ENCODE peak calls at places on chromosomes 12 and 14, in ten cellular contexts. T is activated naive CD4-positive, alpha-beta T cell treated with anti-CD3 and anti-CD28 coated beads for 36 hours; S is transverse colon; Y is GM19239; C is T1000; N is A172; G is NCI-H510A treated with DMSO at 0.1 percent for 48 hours; W is WTC11; H is AG04449; E is midbrain. D is an unnamed sample.

GRCh38 chr14:56555921-56556570 is 23.6 kb upstream of the TMEM260 start:
- DNase-seq in T (no peak), S (no peak), Y (no peak), C (no peak), N (peak), G (peak), W (no peak), H (no peak), E (peak), D (no peak)

GRCh38 chr14:35814371-35815005 is 5.4 kb upstream of the RALGAPA1 start:
- DNase-seq in T (peak), S (peak), Y (no peak), C (no peak), N (peak), G (peak), W (peak), H (no peak), E (peak), D (peak)

GRCh38 chr12:113359133-113359938 is 949 bp downstream of the PLBD2 start:
- DNase-seq in T (no peak), S (peak), Y (no peak), C (no peak), N (no peak), G (no peak), W (no peak), H (no peak), E (peak), D (no peak)

GRCh38 chr14:23910081-23910875 is 43.3 kb upstream of the DHRS4 start:
- DNase-seq in T (peak), S (peak), Y (peak), C (no peak), N (peak), G (no peak), W (peak), H (peak), E (peak), D (no peak)

GRCh38 chr12:49342914-49343731 is 3.6 kb upstream of the DNAJC22 start:
- DNase-seq in T (peak), S (no peak), Y (no peak), C (no peak), N (no peak), G (no peak), W (no peak), H (no peak), E (no peak), D (peak)

GRCh38 chr12:96078281-96078761 is 42.9 kb upstream of the LTA4H start:
- DNase-seq in T (no peak), S (no peak), Y (no peak), C (no peak), N (no peak), G (no peak), W (no peak), H (no peak), E (no peak), D (no peak)

GRCh38 chr14:39467889-39468524 is 35.8 kb upstream of the FBXO33 start:
- DNase-seq in T (peak), S (no peak), Y (no peak), C (no peak), N (peak), G (no peak), W (peak), H (no peak), E (no peak), D (no peak)

GRCh38 chr14:68497016-68497415 is 295.9 kb downstream of the ZFP36L1 start:
- DNase-seq in T (no peak), S (no peak), Y (no peak), C (no peak), N (no peak), G (no peak), W (no peak), H (no peak), E (no peak), D (no peak)

GRCh38 chr14:25607095-25607657 is 557.2 kb upstream of the STXBP6 start:
- DNase-seq in T (no peak), S (no peak), Y (no peak), C (no peak), N (no peak), G (no peak), W (no peak), H (no peak), E (no peak), D (no peak)

GRCh38 chr14:94062344-94062904 is 18.6 kb downstream of the DDX24 start:
- DNase-seq in T (no peak), S (no peak), Y (no peak), C (no peak), N (peak), G (no peak), W (no peak), H (peak), E (no peak), D (no peak)

GRCh38 chr12:106108187-106108816 is 30.5 kb downstream of the NUAK1 start:
- DNase-seq in T (no peak), S (peak), Y (no peak), C (no peak), N (no peak), G (no peak), W (peak), H (no peak), E (no peak), D (no peak)

GRCh38 chr14:89955022-89955414 is 488 bp upstream of the EFCAB11 start:
- DNase-seq in T (no peak), S (no peak), Y (no peak), C (no peak), N (no peak), G (no peak), W (no peak), H (no peak), E (no peak), D (no peak)

GRCh38 chr12:114401346-114402320 is 4.3 kb downstream of the TBX5 start:
- DNase-seq in T (no peak), S (no peak), Y (no peak), C (no peak), N (no peak), G (no peak), W (no peak), H (no peak), E (no peak), D (no peak)

GRCh38 chr14:96135285-96135684 is 69.4 kb upstream of the BDKRB2 start:
- DNase-seq in T (no peak), S (no peak), Y (no peak), C (no peak), N (peak), G (no peak), W (no peak), H (no peak), E (no peak), D (no peak)

GRCh38 chr12:61713121-61713520 is 547.1 kb upstream of the USP15 start:
- DNase-seq in T (no peak), S (no peak), Y (no peak), C (no peak), N (peak), G (no peak), W (no peak), H (no peak), E (no peak), D (no peak)

GRCh38 chr14:93987815-93988476 is 9.2 kb upstream of the CCDC197 start:
- DNase-seq in T (no peak), S (no peak), Y (no peak), C (no peak), N (no peak), G (no peak), W (peak), H (no peak), E (no peak), D (no peak)

GRCh38 chr12:130803707-130804106 is 35.3 kb downstream of the STX2 start:
- DNase-seq in T (no peak), S (no peak), Y (no peak), C (no peak), N (peak), G (no peak), W (no peak), H (no peak), E (no peak), D (no peak)

GRCh38 chr12:48640854-48641253 is 41.2 kb downstream of the KANSL2 start:
- DNase-seq in T (no peak), S (no peak), Y (no peak), C (no peak), N (no peak), G (no peak), W (no peak), H (no peak), E (no peak), D (no peak)

GRCh38 chr14:93015505-93015904 is 92.6 kb downstream of the CHGA start:
- DNase-seq in T (no peak), S (no peak), Y (no peak), C (no peak), N (no peak), G (no peak), W (no peak), H (no peak), E (no peak), D (no peak)

GRCh38 chr12:51210690-51211395 is 7.0 kb downstream of the POU6F1 start:
- DNase-seq in T (no peak), S (no peak), Y (no peak), C (no peak), N (no peak), G (no peak), W (no peak), H (no peak), E (peak), D (no peak)

GRCh38 chr14:26385302-26385701 is 212.5 kb downstream of the NOVA1 start:
- DNase-seq in T (no peak), S (no peak), Y (no peak), C (no peak), N (no peak), G (no peak), W (no peak), H (no peak), E (no peak), D (no peak)

GRCh38 chr12:121673013-121673441 is 3.6 kb upstream of the MORN3 start:
- DNase-seq in T (no peak), S (peak), Y (no peak), C (no peak), N (no peak), G (peak), W (no peak), H (no peak), E (no peak), D (no peak)

GRCh38 chr14:31945074-31945613 is 132.0 kb upstream of the ARHGAP5 start:
- DNase-seq in T (peak), S (peak), Y (no peak), C (no peak), N (no peak), G (peak), W (no peak), H (no peak), E (no peak), D (no peak)

GRCh38 chr12:123929869-123930583 is 42.6 kb downstream of the CCDC92 start:
- DNase-seq in T (no peak), S (no peak), Y (no peak), C (no peak), N (no peak), G (no peak), W (no peak), H (no peak), E (no peak), D (no peak)

GRCh38 chr12:124162151-124163110 is 132.5 kb upstream of the RFLNA start:
- DNase-seq in T (peak), S (peak), Y (no peak), C (no peak), N (no peak), G (no peak), W (no peak), H (no peak), E (no peak), D (no peak)

GRCh38 chr14:62098357-62098756 is 336.1 kb downstream of the SNAPC1 start:
- DNase-seq in T (no peak), S (no peak), Y (no peak), C (no peak), N (no peak), G (no peak), W (no peak), H (no peak), E (no peak), D (no peak)

D was measured in activated T-helper 1 cell treated with anti-CD3 and anti-CD28 coated beads, Interleukin-2, amount 50 U/mL, for 16 hours.